ENCODE peak calls at places on chromosomes 4 and X, in eight cellular contexts. O is neural progenitor cell, V is hepatocyte, Q is PC-3, E is endothelial cell of umbilical vein, C is HCT116, I is astrocyte, U is A673. Y is an unnamed sample.

GRCh38 chr4:105725623-105726022 is 17.0 kb downstream of the GSTCD start:
- DNase-seq in O (no peak), V (no peak), Q (peak), E (no peak), C (no peak), I (no peak), U (no peak), Y (no peak)

GRCh38 chr4:94304365-94304971 is 38.2 kb downstream of the HPGDS start:
- DNase-seq in O (peak), V (peak), Q (peak), E (peak), C (peak), I (no peak), U (peak), Y (peak)

GRCh38 chr4:110510955-110511544 is 35.1 kb downstream of the ENPEP start:
- DNase-seq in O (peak), V (peak), Q (peak), E (peak), C (peak), I (peak), U (peak), Y (peak)

GRCh38 chr4:185902654-185903053 is 90.7 kb upstream of the SORBS2 start:
- DNase-seq in O (no peak), V (no peak), Q (peak), E (no peak), C (no peak), I (peak), U (no peak), Y (no peak)

GRCh38 chr4:80197601-80198444 is 520 bp downstream of the PRDM8 start:
- DNase-seq in O (peak), V (no peak), Q (no peak), E (peak), C (no peak), I (no peak), U (no peak), Y (no peak)

GRCh38 chr4:75089206-75089605 is 156.3 kb downstream of the PARM1 start:
- DNase-seq in O (no peak), V (no peak), Q (no peak), E (no peak), C (no peak), I (no peak), U (no peak), Y (no peak)

GRCh38 chrX:129783176-129783776 is 3.5 kb downstream of the SASH3 start:
- DNase-seq in O (no peak), V (no peak), Q (no peak), E (no peak), C (no peak), I (no peak), U (no peak), Y (no peak)

GRCh38 chrX:77505227-77505626 is 58.0 kb downstream of the FGF16 start:
- DNase-seq in O (no peak), V (no peak), Q (no peak), E (peak), C (no peak), I (peak), U (peak), Y (peak)

GRCh38 chr4:67130411-67130810 is 414.9 kb downstream of the CENPC start:
- DNase-seq in O (no peak), V (no peak), Q (no peak), E (no peak), C (no peak), I (peak), U (no peak), Y (no peak)

GRCh38 chrX:51484616-51485015 is 11.8 kb downstream of the NUDT11 start:
- DNase-seq in O (peak), V (no peak), Q (no peak), E (no peak), C (no peak), I (no peak), U (no peak), Y (no peak)
- TF ChIP-seq EZH2 in O (no peak), V (no peak), Q (no peak), E (no peak), C (no peak), I (no peak), U (no peak), Y (no peak)

GRCh38 chr4:82045267-82045666 is 328.5 kb downstream of the HNRNPD start:
- DNase-seq in O (no peak), V (no peak), Q (no peak), E (no peak), C (no peak), I (no peak), U (no peak), Y (no peak)

GRCh38 chr4:82042042-82042441 is 331.7 kb downstream of the HNRNPD start:
- DNase-seq in O (no peak), V (no peak), Q (no peak), E (no peak), C (no peak), I (no peak), U (no peak), Y (no peak)

GRCh38 chr4:82044141-82044993 is 329.4 kb downstream of the HNRNPD start:
- DNase-seq in O (peak), V (peak), Q (peak), E (no peak), C (no peak), I (peak), U (peak), Y (no peak)

GRCh38 chr4:82043081-82043808 is 330.5 kb downstream of the HNRNPD start:
- DNase-seq in O (peak), V (peak), Q (no peak), E (no peak), C (no peak), I (no peak), U (no peak), Y (no peak)

DNA sequence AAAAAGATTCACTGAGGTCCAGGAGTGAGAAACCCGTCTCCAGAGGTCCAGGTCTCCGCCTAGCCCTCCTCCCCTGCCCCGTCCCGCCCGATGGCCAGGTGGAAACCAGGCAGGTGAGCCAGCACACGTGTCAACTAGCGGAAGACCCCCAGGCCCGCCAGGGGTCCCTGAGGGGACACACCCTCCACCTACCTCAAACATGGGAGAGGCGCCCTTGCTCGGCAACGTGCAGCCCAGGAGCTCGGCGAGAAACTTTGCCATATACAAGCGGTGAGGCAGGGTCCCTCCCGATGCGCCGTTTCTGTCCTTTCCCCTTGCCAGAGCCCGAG is 330.0 kb downstream of the HNRNPD start:
- DNase-seq in O (no peak), V (no peak), Q (no peak), E (no peak), C (no peak), I (no peak), U (no peak), Y (no peak)
- TF ChIP-seq EZH2 in O (peak), V (no peak), Q (no peak), E (peak), C (no peak), I (no peak), U (no peak), Y (no peak)

GRCh38 chr4:84496356-84497219 is 2.5 kb downstream of the NKX6-1 start:
- DNase-seq in O (peak), V (no peak), Q (no peak), E (no peak), C (no peak), I (no peak), U (no peak), Y (no peak)
- TF ChIP-seq EZH2 in O (peak), V (peak), Q (no peak), E (peak), C (no peak), I (peak), U (no peak), Y (no peak)

GRCh38 chrX:2464677-2465166 is 36.1 kb downstream of the DHRSX start:
- DNase-seq in O (peak), V (no peak), Q (no peak), E (no peak), C (peak), I (no peak), U (peak), Y (no peak)
- TF ChIP-seq EZH2 in O (no peak), V (no peak), Q (no peak), E (no peak), C (no peak), I (no peak), U (no peak), Y (no peak)

GRCh38 chr4:15888515-15888914 is 50.0 kb downstream of the FGFBP1 start:
- DNase-seq in O (no peak), V (no peak), Q (no peak), E (no peak), C (no peak), I (peak), U (peak), Y (no peak)

GRCh38 chr4:15890246-15890829 is 48.2 kb downstream of the FGFBP1 start:
- DNase-seq in O (no peak), V (no peak), Q (no peak), E (no peak), C (no peak), I (no peak), U (no peak), Y (no peak)

GRCh38 chr4:15883611-15884243 is 54.8 kb downstream of the FGFBP1 start:
- DNase-seq in O (no peak), V (no peak), Q (no peak), E (no peak), C (no peak), I (no peak), U (no peak), Y (no peak)

GRCh38 chr4:15882675-15883086 is 55.9 kb downstream of the FGFBP1 start:
- DNase-seq in O (peak), V (peak), Q (peak), E (peak), C (peak), I (peak), U (peak), Y (no peak)

GRCh38 chr4:15885422-15885821 is 53.1 kb downstream of the FGFBP1 start:
- DNase-seq in O (no peak), V (no peak), Q (no peak), E (no peak), C (no peak), I (no peak), U (no peak), Y (no peak)
- TF ChIP-seq EZH2 in O (no peak), V (no peak), Q (no peak), E (no peak), C (no peak), I (no peak), U (no peak), Y (no peak)